ENCODE peak calls at places on chromosomes 5 and 9, in nine cellular contexts. L is mesothelial cell of epicardium; M is naive thymus-derived CD8-positive, alpha-beta T cell; H is NCI-H2081; C is RCC 7860; A is lower leg skin; U is GF-D8; S is iPS-NIHi11; D is G401. T is an unnamed sample.

GRCh38 chr5:127612441-127613141 is 36.3 kb upstream of the CTXN3 start:
- DNase-seq in L (no peak), M (no peak), H (no peak), C (no peak), A (no peak), U (no peak), S (no peak), D (no peak), T (no peak)

GRCh38 chr5:82467006-82467561 is 188.9 kb upstream of the RPS23 start:
- DNase-seq in L (no peak), M (no peak), H (no peak), C (no peak), A (no peak), U (no peak), S (no peak), D (no peak), T (peak)

GRCh38 chr5:68950111-68950510 is 143.7 kb upstream of the SLC30A5 start:
- DNase-seq in L (no peak), M (no peak), H (no peak), C (no peak), A (peak), U (no peak), S (peak), D (no peak), T (no peak)

GRCh38 chr9:94478755-94479730 is 75.8 kb upstream of the PCAT7 start:
- DNase-seq in L (no peak), M (no peak), H (no peak), C (no peak), A (no peak), U (no peak), S (no peak), D (no peak), T (no peak)

GRCh38 chr5:181109489-181110013 is 21.4 kb downstream of the OR2V1 start:
- DNase-seq in L (no peak), M (no peak), H (no peak), C (no peak), A (no peak), U (no peak), S (peak), D (no peak), T (no peak)

GRCh38 chr5:101838329-101838964 is 457.6 kb downstream of the SLCO4C1 start:
- DNase-seq in L (no peak), M (no peak), H (no peak), C (no peak), A (no peak), U (no peak), S (no peak), D (no peak), T (no peak)

GRCh38 chr5:171432076-171432475 is 12.6 kb downstream of the FGF18 start:
- DNase-seq in L (no peak), M (peak), H (no peak), C (no peak), A (no peak), U (no peak), S (no peak), D (no peak), T (no peak)

GRCh38 chr5:97560176-97560993 is 377.3 kb upstream of the RIOK2 start:
- DNase-seq in L (no peak), M (no peak), H (no peak), C (no peak), A (no peak), U (no peak), S (no peak), D (peak), T (no peak)

GRCh38 chr9:133449760-133450159 is 10.0 kb upstream of the CACFD1 start:
- DNase-seq in L (no peak), M (no peak), H (no peak), C (peak), A (no peak), U (no peak), S (peak), D (no peak), T (no peak)

GRCh38 chr9:131062979-131063378 is 33.4 kb upstream of the AIF1L start:
- DNase-seq in L (no peak), M (no peak), H (no peak), C (no peak), A (no peak), U (no peak), S (no peak), D (peak), T (no peak)

GRCh38 chr5:78649816-78650561 is 1.4 kb upstream of the LHFPL2 start:
- DNase-seq in L (no peak), M (no peak), H (no peak), C (no peak), A (no peak), U (no peak), S (peak), D (no peak), T (peak)

GRCh38 chr9:88684046-88684445 is 149.1 kb downstream of the NXNL2 start:
- DNase-seq in L (no peak), M (no peak), H (no peak), C (no peak), A (no peak), U (no peak), S (no peak), D (no peak), T (no peak)

GRCh38 chr5:181189962-181190710 is 14.9 kb downstream of the TRIM7 start:
- DNase-seq in L (no peak), M (peak), H (no peak), C (no peak), A (no peak), U (no peak), S (no peak), D (peak), T (no peak)

GRCh38 chr9:10341057-10341456 is 271.7 kb downstream of the PTPRD start:
- DNase-seq in L (no peak), M (no peak), H (no peak), C (no peak), A (no peak), U (no peak), S (no peak), D (no peak), T (no peak)

GRCh38 chr5:87826507-87826906 is 413.8 kb upstream of the CCNH start:
- DNase-seq in L (no peak), M (no peak), H (no peak), C (no peak), A (no peak), U (no peak), S (no peak), D (no peak), T (no peak)

GRCh38 chr5:61286446-61287132 is 45.5 kb upstream of the ZSWIM6 start:
- DNase-seq in L (no peak), M (no peak), H (no peak), C (peak), A (no peak), U (no peak), S (no peak), D (no peak), T (peak)

GRCh38 chr5:33832904-33833575 is 58.8 kb downstream of the ADAMTS12 start:
- DNase-seq in L (no peak), M (no peak), H (no peak), C (no peak), A (no peak), U (no peak), S (no peak), D (no peak), T (peak)

GRCh38 chr5:893711-894110 is 1.0 kb downstream of the TRIP13 start:
- DNase-seq in L (no peak), M (no peak), H (peak), C (no peak), A (no peak), U (no peak), S (no peak), D (no peak), T (no peak)

GRCh38 chr5:178068293-178068692 is 45.0 kb upstream of the N4BP3 start:
- DNase-seq in L (no peak), M (no peak), H (peak), C (no peak), A (no peak), U (no peak), S (no peak), D (no peak), T (no peak)

GRCh38 chr9:129572517-129572916 is 48.4 kb downstream of the C9orf50 start:
- DNase-seq in L (no peak), M (no peak), H (no peak), C (no peak), A (no peak), U (no peak), S (no peak), D (no peak), T (no peak)

T was measured in stromal cell of bone marrow.